ENCODE peak calls at places on chromosomes 13 and 19, in eight cellular contexts. A is ascending aorta, T is left ventricle myocardium inferior, F is uterus, V is IMR-90, R is neuronal stem cell, D is neural progenitor cell, Q is fibroblast of lung. J is an unnamed sample.

GRCh38 chr19:10211071-10211470 is 16.3 kb upstream of the DNMT1 start:
- DNase-seq in Q (no peak), V (no peak), F (no peak), A (no peak), R (no peak), T (no peak), D (no peak), J (no peak)

GRCh38 chr13:95256086-95256485 is 45.2 kb downstream of the ABCC4 start:
- DNase-seq in R (no peak), A (no peak), T (no peak), D (no peak), V (peak; percentile 97), F (no peak), Q (peak; percentile 99), J (no peak)

GRCh38 chr19:51548213-51548651 is 16.8 kb upstream of the SIGLEC6 start:
- DNase-seq in F (no peak), R (no peak), V (no peak), D (no peak), Q (no peak), T (no peak), A (no peak), J (no peak)

GRCh38 chr13:30186644-30187431 is 120.5 kb downstream of the KATNAL1 start:
- DNase-seq in A (no peak), T (no peak), R (no peak), Q (peak; percentile 50), F (no peak), V (peak; percentile 7), D (peak; percentile 15), J (no peak)

GRCh38 chr13:56850852-56851251 is 289.9 kb upstream of the PRR20A start:
- DNase-seq in D (no peak), R (no peak), V (no peak), T (no peak), Q (no peak), A (no peak), F (no peak), J (no peak)

GRCh38 chr13:64276232-64276631 is 2860.6 kb upstream of the PCDH20 start:
- DNase-seq in R (no peak), A (no peak), D (no peak), T (no peak), F (no peak), Q (peak; percentile 36), V (no peak), J (no peak)

GRCh38 chr19:50252887-50253268 is 49.5 kb downstream of the MYH14 start:
- DNase-seq in D (no peak), A (no peak), V (no peak), Q (no peak), R (no peak), T (no peak), F (no peak), J (no peak)

GRCh38 chr13:91100944-91101343 is 246.5 kb upstream of the MIR17HG start:
- DNase-seq in F (no peak), Q (no peak), T (no peak), R (no peak), V (no peak), A (no peak), D (no peak), J (no peak)

GRCh38 chr19:3285647-3286176 is 61.3 kb downstream of the CELF5 start:
- DNase-seq in A (no peak), R (peak; percentile 87), Q (peak; percentile 5), D (no peak), T (no peak), F (no peak), V (no peak), J (no peak)

DNA sequence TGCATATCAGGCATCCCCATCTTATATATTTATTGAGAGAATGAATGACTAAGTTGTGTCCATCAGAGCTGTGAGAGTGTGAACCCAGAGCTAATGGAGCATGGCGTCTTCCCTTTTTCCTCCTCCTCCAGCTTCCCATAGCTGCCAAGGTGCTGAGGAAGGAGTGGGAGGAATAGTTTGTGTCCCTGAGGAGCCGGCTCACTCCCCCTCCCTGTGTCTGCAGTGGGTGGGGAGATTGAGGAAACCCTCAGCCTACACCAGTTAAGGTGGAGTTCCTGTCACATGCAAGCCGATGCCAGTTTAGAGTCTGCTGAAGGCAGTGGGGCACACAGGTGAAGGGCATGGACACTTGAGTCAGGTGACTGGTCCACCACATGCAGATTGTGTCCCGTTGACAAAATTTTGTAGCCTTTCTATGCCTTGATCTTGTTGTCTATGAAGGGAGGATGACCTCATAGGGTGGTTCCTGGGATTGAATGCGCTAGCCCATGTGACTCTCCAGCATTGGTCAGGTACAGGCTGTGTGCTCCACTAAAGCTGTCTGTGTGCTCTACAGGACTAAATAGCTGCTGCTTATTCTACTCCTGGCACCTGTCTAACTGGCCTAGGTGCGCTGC is 47.6 kb upstream of the GPI start:
- DNase-seq in R (no peak), D (no peak), T (no peak), V (no peak), Q (peak; percentile 52), F (no peak), A (no peak), J (no peak)
- H3K4me1 ChIP-seq in R (peaks cover 2% of the 10 kb centered on the region), D (no peaks in the 10 kb centered on the region), T (peaks cover 76% of the 10 kb centered on the region), V (peaks cover 30% of the 10 kb centered on the region), Q (peaks cover 22% of the 10 kb centered on the region), F (no peaks in the 10 kb centered on the region), A (peaks cover 37% of the 10 kb centered on the region), J (no peaks in the 10 kb centered on the region)

DNA sequence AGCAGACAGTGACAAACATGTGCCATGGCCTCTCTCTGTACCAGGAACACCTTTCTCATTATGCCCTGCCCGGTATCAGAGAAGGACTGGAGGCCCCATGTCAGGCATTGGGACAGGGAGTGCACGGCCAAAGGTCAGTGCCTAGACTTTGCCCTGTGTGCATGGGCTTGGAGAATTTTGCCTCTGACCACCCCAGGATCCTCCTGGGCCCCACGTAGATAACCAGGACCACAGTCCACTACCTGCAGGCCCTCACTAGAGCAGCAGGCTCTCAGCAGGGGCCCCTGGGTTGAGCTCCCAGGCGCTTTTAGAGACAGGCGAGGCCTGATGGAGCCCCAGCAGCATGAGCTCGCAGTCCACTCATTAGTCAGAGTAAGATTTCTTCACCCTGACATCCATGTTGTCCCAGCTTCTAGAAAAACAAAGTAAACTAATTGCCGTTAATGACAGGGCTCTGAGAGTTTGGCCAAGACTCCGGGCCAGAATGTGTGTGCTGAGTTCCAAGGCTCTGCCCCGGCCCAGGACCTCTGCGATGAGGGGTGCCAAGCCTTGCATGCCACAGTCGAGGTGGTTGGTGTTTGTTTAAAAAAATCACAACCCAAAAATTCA is 42.7 kb downstream of the CAPN12 start:
- DNase-seq in D (no peak), R (no peak), F (no peak), T (no peak), A (no peak), V (peak; percentile 21), Q (peak; percentile 45), J (no peak)
- H3K36me3 ChIP-seq in D (no peaks in the 10 kb centered on the region), R (peaks cover 72% of the 10 kb centered on the region), F (no peaks in the 10 kb centered on the region), T (peaks cover 71% of the 10 kb centered on the region), A (peaks cover 70% of the 10 kb centered on the region), V (peaks cover 67% of the 10 kb centered on the region), Q (peaks cover 50% of the 10 kb centered on the region), J (peaks cover 56% of the 10 kb centered on the region)

GRCh38 chr19:44151491-44151890 is 10.1 kb downstream of the ZNF234 start:
- DNase-seq in V (no peak), A (no peak), T (no peak), R (no peak), F (no peak), D (no peak), Q (no peak), J (no peak)

DNA sequence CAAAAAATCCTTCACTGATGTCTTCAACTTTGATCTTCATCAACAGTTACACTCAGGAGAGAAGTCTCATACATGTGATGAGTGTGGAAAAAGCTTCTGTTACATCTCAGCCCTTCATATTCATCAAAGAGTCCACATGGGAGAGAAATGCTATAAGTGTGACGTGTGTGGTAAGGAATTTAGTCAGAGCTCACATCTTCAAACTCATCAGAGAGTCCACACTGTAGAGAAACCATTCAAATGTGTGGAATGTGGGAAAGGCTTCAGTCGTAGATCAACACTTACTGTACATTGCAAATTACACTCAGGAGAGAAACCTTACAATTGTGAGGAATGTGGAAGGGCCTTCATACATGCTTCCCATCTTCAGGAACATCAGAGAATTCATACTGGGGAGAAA is 8.4 kb upstream of the ZNF226 start:
- DNase-seq in T (no peak), Q (no peak), D (no peak), A (no peak), R (no peak), V (no peak), F (no peak), J (no peak)
- H3K4me3 ChIP-seq in T (no peak overlapping the region), Q (no peak overlapping the region), D (no peak overlapping the region), A (no peak overlapping the region), R (no peak overlapping the region), V (no peak overlapping the region), F (no peak overlapping the region), J (no peak overlapping the region)

GRCh38 chr19:38868551-38868950 is 9.5 kb downstream of the RINL start:
- DNase-seq in T (no peak), D (no peak), R (no peak), V (no peak), Q (no peak), A (no peak), F (no peak), J (no peak)

GRCh38 chr19:38870612-38871011 is 7.5 kb downstream of the RINL start:
- DNase-seq in T (no peak), F (no peak), R (no peak), Q (no peak), A (no peak), D (no peak), V (no peak), J (no peak)

GRCh38 chr19:38869836-38870607 is 8.1 kb downstream of the RINL start:
- DNase-seq in A (no peak), F (peak; percentile 81), Q (peak; percentile 46), T (peak; percentile 89), R (peak; percentile 77), V (peak; percentile 45), D (peak; percentile 81), J (peak; percentile 96)

GRCh38 chr19:38869160-38869835 is 8.8 kb downstream of the RINL start:
- DNase-seq in F (no peak), A (no peak), Q (no peak), V (no peak), T (no peak), D (no peak), R (no peak), J (no peak)

DNA sequence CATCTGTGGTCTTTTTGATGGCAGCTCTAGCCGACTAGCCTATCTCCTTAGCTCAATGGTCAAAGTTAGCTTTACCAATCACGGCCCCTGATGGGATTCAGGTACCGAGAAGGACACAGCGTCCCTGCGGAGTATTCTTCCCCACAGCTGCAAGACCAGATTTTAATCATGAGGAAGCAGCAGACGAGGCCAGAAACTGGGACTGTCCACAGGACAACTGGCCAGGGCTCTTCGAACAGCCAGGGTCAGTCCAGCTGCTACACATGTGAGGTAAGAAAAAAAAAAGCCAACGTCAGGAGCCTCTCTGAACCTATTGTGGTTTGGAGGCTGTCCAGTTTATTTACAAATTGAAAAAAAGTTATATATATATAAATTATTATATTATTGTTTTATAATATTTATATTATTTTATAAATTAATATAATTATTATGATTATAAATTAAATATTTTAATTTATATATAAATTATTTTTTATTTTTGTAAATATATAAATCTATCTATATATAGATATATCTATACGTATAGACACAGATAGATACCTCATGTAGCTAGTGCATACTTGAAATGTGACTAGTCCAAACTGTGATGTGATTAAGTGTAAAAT is 10.8 kb downstream of the RINL start:
- DNase-seq in A (no peak), D (no peak), V (no peak), Q (no peak), R (no peak), T (no peak), F (no peak), J (no peak)
- H3K4me1 ChIP-seq in A (peaks cover 5% of the 10 kb centered on the region), D (peaks cover 3% of the 10 kb centered on the region), V (peaks cover 5% of the 10 kb centered on the region), Q (peaks cover 2% of the 10 kb centered on the region), R (no peaks in the 10 kb centered on the region), T (peaks cover 42% of the 10 kb centered on the region), F (peaks cover 7% of the 10 kb centered on the region), J (peaks cover 17% of the 10 kb centered on the region)

GRCh38 chr19:651991-652390 is 11.0 kb downstream of the RNF126 start:
- DNase-seq in F (no peak), V (no peak), A (no peak), D (no peak), T (no peak), Q (no peak), R (no peak), J (no peak)
- H3K36me3 ChIP-seq in F (no peaks in the 10 kb centered on the region), V (peaks cover 43% of the 10 kb centered on the region), A (peaks cover 69% of the 10 kb centered on the region), D (no peaks in the 10 kb centered on the region), T (peaks cover 75% of the 10 kb centered on the region), Q (peaks cover 21% of the 10 kb centered on the region), R (peaks cover 71% of the 10 kb centered on the region), J (peaks cover 77% of the 10 kb centered on the region)

J was measured in HAP-1.